ENCODE peak calls at places on chromosomes 1 and 21, in four cellular contexts. X, F, M and B are unnamed samples.
A peak's percentile ranks its signal among the peaks of the same experiment; 100 is the strongest.

GRCh38 chr1:54800899-54801759 is at the start of gene TTC22:
- DNase-seq in F (peak; percentile 63), X (peak; percentile 73), M (peak; percentile 94), B (peak; percentile 83)

GRCh38 chr1:36876990-36877389 is 157.3 kb downstream of the GRIK3 start:
- DNase-seq in X (no peak), M (no peak), F (no peak), B (no peak)

GRCh38 chr1:201259476-201260235 is 23.6 kb upstream of the PKP1 start:
- DNase-seq in X (peak; percentile 86), M (peak; percentile 72), F (no peak), B (no peak)

GRCh38 chr1:51750218-51750617 is 128.3 kb downstream of the NRDC start:
- DNase-seq in X (no peak), M (no peak), F (peak; percentile 32), B (no peak)

GRCh38 chr21:45290948-45291612 is 3.4 kb upstream of the POFUT2 start:
- DNase-seq in M (no peak), X (peak; percentile 32), F (no peak), B (peak; percentile 26)

GRCh38 chr1:205270764-205271163 is 43.0 kb downstream of the TMCC2 start:
- DNase-seq in X (no peak), M (no peak), F (peak; percentile 44), B (no peak)

GRCh38 chr1:110118636-110119396 is 6.6 kb downstream of the UBL4B start:
- DNase-seq in X (no peak), M (peak; percentile 4), F (no peak), B (no peak)

GRCh38 chr21:44711327-44712202 is at the start of gene TSPEAR:
- DNase-seq in M (peak; percentile 69), X (peak; percentile 65), F (no peak), B (no peak)

GRCh38 chr1:16117936-16118335 is 37.9 kb downstream of the EPHA2 start:
- DNase-seq in F (no peak), M (no peak), X (no peak), B (no peak)

GRCh38 chr1:229788004-229788403 is 162.0 kb downstream of the URB2 start:
- DNase-seq in F (no peak), X (no peak), M (no peak), B (no peak)

GRCh38 chr1:228786361-228787129 is 51.3 kb downstream of the RHOU start:
- DNase-seq in M (no peak), F (no peak), X (no peak), B (no peak)

GRCh38 chr21:15472108-15472507 is 257.7 kb upstream of the USP25 start:
- DNase-seq in M (no peak), X (no peak), F (no peak), B (no peak)

GRCh38 chr1:21257431-21258135 is 32.7 kb downstream of the ECE1 start:
- DNase-seq in F (no peak), X (no peak), M (no peak), B (no peak)

GRCh38 chr1:204319462-204319861 is 40.3 kb downstream of the PLEKHA6 start:
- DNase-seq in X (no peak), F (peak; percentile 41), M (no peak), B (peak; percentile 39)

GRCh38 chr1:208085655-208086054 is 158.5 kb downstream of the PLXNA2 start:
- DNase-seq in F (no peak), X (no peak), M (no peak), B (no peak)

GRCh38 chr21:34020005-34020847 is 53.2 kb upstream of the MRPS6 start:
- DNase-seq in F (no peak), M (no peak), X (no peak), B (no peak)

GRCh38 chr1:145877923-145878486 is 7.7 kb downstream of the ANKRD35 start:
- DNase-seq in F (no peak), X (no peak), M (no peak), B (no peak)

GRCh38 chr1:26289158-26290059 is 9.5 kb downstream of the SH3BGRL3 start:
- DNase-seq in M (peak; percentile 96), F (no peak), X (no peak), B (peak; percentile 46)
- TF ChIP-seq POLR2AphosphoS5 in M (peak; percentile 79), F (no peak), X (no peak), B (no peak)

GRCh38 chr1:55993608-55994251 is 585.6 kb downstream of the PLPP3 start:
- DNase-seq in M (no peak), X (no peak), F (no peak), B (no peak)
- H3K4me1 ChIP-seq in M (no peaks in the 10 kb centered on the region), X (no peaks in the 10 kb centered on the region), F (no peaks in the 10 kb centered on the region), B (peaks cover 26% of the 10 kb centered on the region)

GRCh38 chr1:35595684-35596083 is 22.6 kb downstream of the TFAP2E start:
- DNase-seq in F (no peak), M (no peak), X (no peak), B (no peak)
- TF ChIP-seq POLR2AphosphoS5 in F (no peak), M (peak; percentile 14), X (peak; percentile 35), B (no peak)

GRCh38 chr1:212290608-212291007 is 5.4 kb downstream of the PPP2R5A start:
- DNase-seq in F (no peak), X (no peak), M (no peak), B (no peak)
- H3K4me1 ChIP-seq in F (peaks cover 13% of the 10 kb centered on the region), X (no peaks in the 10 kb centered on the region), M (peaks cover 68% of the 10 kb centered on the region), B (peaks cover 87% of the 10 kb centered on the region)